ENCODE peak calls at places on chromosomes 3 and 15, in ten cellular contexts. V, Y, X, L, R, F, H, S, T and A are unnamed samples.

GRCh38 chr3:172138031-172138538 is 98.7 kb downstream of the FNDC3B start:
- DNase-seq in V (no peak), S (no peak), H (peak), Y (peak), T (no peak), F (no peak), R (no peak), L (no peak), X (no peak), A (peak)

GRCh38 chr3:106428565-106428994 is 559.8 kb upstream of the CBLB start:
- DNase-seq in S (peak), X (no peak), Y (peak), R (peak), L (no peak), F (no peak), H (peak), T (no peak), V (no peak), A (peak)

GRCh38 chr15:99100245-99101173 is 4.4 kb upstream of the SYNM start:
- DNase-seq in L (peak), H (peak), S (peak), T (peak), R (no peak), V (peak), Y (peak), X (peak), F (peak), A (peak)

GRCh38 chr15:76346666-76347506 is 10.3 kb downstream of the ISL2 start:
- DNase-seq in R (no peak), Y (no peak), T (no peak), X (no peak), L (peak), S (peak), V (no peak), H (peak), F (no peak), A (peak)

GRCh38 chr3:131107637-131108433 is 81.2 kb downstream of the NEK11 start:
- DNase-seq in R (peak), F (peak), V (no peak), H (peak), S (no peak), L (no peak), Y (no peak), T (no peak), X (no peak), A (peak)

GRCh38 chr3:179949869-179950268 is 86.9 kb downstream of the PEX5L start:
- DNase-seq in R (no peak), F (no peak), Y (no peak), L (no peak), S (no peak), X (no peak), H (no peak), V (no peak), T (no peak), A (no peak)

GRCh38 chr15:98855815-98856539 is 151.6 kb downstream of the PGPEP1L start:
- DNase-seq in V (no peak), H (no peak), Y (no peak), S (no peak), X (peak), R (no peak), L (no peak), T (no peak), F (no peak), A (no peak)

GRCh38 chr3:23953523-23953922 is 8.4 kb downstream of the NR1D2 start:
- DNase-seq in Y (no peak), V (no peak), H (no peak), T (no peak), S (peak), X (no peak), R (no peak), F (no peak), L (no peak), A (no peak)

GRCh38 chr15:80323285-80323684 is 71.3 kb upstream of the CTXND1 start:
- DNase-seq in Y (no peak), L (no peak), H (no peak), F (no peak), T (no peak), S (no peak), V (no peak), X (no peak), R (no peak), A (peak)

GRCh38 chr15:66071621-66072295 is 181.8 kb downstream of the MEGF11 start:
- DNase-seq in F (no peak), S (no peak), H (peak), V (no peak), X (no peak), L (no peak), T (no peak), R (no peak), Y (no peak), A (peak)

GRCh38 chr3:106688463-106688862 is 688.8 kb upstream of the CCDC54 start:
- DNase-seq in H (peak), L (no peak), V (no peak), X (no peak), Y (peak), T (no peak), R (peak), S (no peak), F (peak), A (peak)

GRCh38 chr3:110314512-110315114 is 757.0 kb upstream of the NECTIN3 start:
- DNase-seq in H (peak), F (peak), S (peak), T (peak), R (no peak), X (peak), L (peak), Y (peak), V (peak), A (peak)

GRCh38 chr3:135034881-135035440 is 239.9 kb downstream of the EPHB1 start:
- DNase-seq in Y (peak), V (no peak), T (no peak), L (no peak), H (peak), X (no peak), R (no peak), S (no peak), F (no peak), A (no peak)

GRCh38 chr3:107962946-107963345 is 127.9 kb downstream of the CD47 start:
- DNase-seq in H (peak), T (peak), V (no peak), X (no peak), L (peak), Y (peak), R (no peak), F (no peak), S (no peak), A (peak)

GRCh38 chr3:156471431-156471830 is 83.5 kb downstream of the SSR3 start:
- DNase-seq in V (no peak), R (no peak), Y (peak), L (no peak), X (no peak), F (no peak), S (peak), H (peak), T (no peak), A (no peak)

GRCh38 chr15:70669006-70669602 is 94.3 kb downstream of the UACA start:
- DNase-seq in H (no peak), Y (peak), F (no peak), L (no peak), X (no peak), R (no peak), T (no peak), V (no peak), S (no peak), A (no peak)

GRCh38 chr3:79568938-79569337 is 198.9 kb downstream of the ROBO1 start:
- DNase-seq in Y (no peak), H (no peak), F (no peak), T (no peak), V (no peak), S (no peak), L (no peak), X (no peak), R (no peak), A (no peak)